ENCODE peak calls at places on chromosomes 7 and 10, in seven cellular contexts. J, P, U, O, D, Y and E are unnamed samples.

GRCh38 chr10:118674226-118674919 is 78.9 kb upstream of the PRLHR start:
- DNase-seq in Y (no peak), D (no peak), J (no peak), O (no peak), P (no peak), U (peak; percentile 61), E (no peak)

GRCh38 chr7:20197837-20198236 is 19.3 kb downstream of the MACC1 start:
- DNase-seq in J (no peak), U (no peak), D (no peak), O (peak; percentile 37), Y (no peak), P (no peak), E (no peak)

GRCh38 chr10:119962837-119963236 is 70.3 kb downstream of the SEC23IP start:
- DNase-seq in P (no peak), Y (no peak), O (no peak), D (no peak), J (no peak), U (no peak), E (no peak)

GRCh38 chr10:89389254-89389653 is 3.2 kb upstream of the IFIT1 start:
- DNase-seq in U (no peak), Y (no peak), D (no peak), O (no peak), P (no peak), J (no peak), E (no peak)

GRCh38 chr7:92496876-92497275 is 19.1 kb upstream of the ERVW-1 start:
- DNase-seq in Y (no peak), O (no peak), P (no peak), D (no peak), U (no peak), J (no peak), E (no peak)

GRCh38 chr10:80410122-80410521 is 1.8 kb downstream of the PRXL2A start:
- DNase-seq in Y (no peak), J (no peak), O (no peak), D (no peak), P (no peak), U (peak; percentile 45), E (no peak)

GRCh38 chr10:76550806-76551205 is 1086.8 kb downstream of the KCNMA1 start:
- DNase-seq in J (no peak), U (no peak), D (no peak), O (no peak), P (no peak), Y (no peak), E (no peak)

GRCh38 chr10:28640551-28640950 is 36.8 kb upstream of the BAMBI start:
- DNase-seq in P (no peak), D (no peak), U (no peak), Y (no peak), J (no peak), O (no peak), E (no peak)

GRCh38 chr10:127368937-127369336 is 172.5 kb upstream of the INSYN2A start:
- DNase-seq in P (no peak), U (no peak), J (no peak), Y (no peak), O (no peak), D (no peak), E (no peak)

GRCh38 chr7:24952464-24952863 is 27.5 kb downstream of the OSBPL3 start:
- DNase-seq in Y (no peak), J (no peak), O (no peak), P (no peak), U (no peak), D (no peak), E (no peak)

GRCh38 chr7:156984209-156984891 is 26.1 kb downstream of the MNX1 start:
- DNase-seq in J (no peak), D (peak; percentile 25), Y (no peak), O (no peak), U (no peak), P (no peak), E (no peak)

GRCh38 chr10:88152720-88153119 is 289.3 kb downstream of the PTEN start:
- DNase-seq in D (no peak), J (peak; percentile 40), Y (no peak), O (no peak), P (peak; percentile 11), U (no peak), E (no peak)

GRCh38 chr7:26419198-26419597 is 127.5 kb downstream of the SNX10 start:
- DNase-seq in Y (no peak), U (no peak), J (no peak), D (no peak), O (no peak), P (no peak), E (no peak)

GRCh38 chr7:107388604-107389003 is 81.3 kb upstream of the GPR22 start:
- DNase-seq in U (no peak), O (no peak), J (no peak), Y (no peak), D (no peak), P (no peak), E (no peak)

GRCh38 chr10:47376522-47377220 is 7.4 kb downstream of the ZNF488 start:
- DNase-seq in Y (peak; percentile 19), U (peak; percentile 53), J (no peak), P (no peak), D (no peak), O (no peak), E (no peak)

GRCh38 chr7:93799750-93800357 is 90.7 kb downstream of the TFPI2 start:
- DNase-seq in P (peak; percentile 22), D (no peak), O (no peak), Y (no peak), U (no peak), J (no peak), E (no peak)

GRCh38 chr10:97416565-97416964 is 9.4 kb upstream of the PGAM1 start:
- DNase-seq in P (no peak), Y (no peak), U (no peak), D (no peak), O (no peak), J (no peak), E (no peak)

GRCh38 chr10:116286801-116287200 is 13.8 kb upstream of the GFRA1 start:
- DNase-seq in Y (no peak), J (no peak), D (no peak), U (no peak), P (no peak), O (no peak), E (no peak)

GRCh38 chr10:16854623-16855022 is 37.4 kb upstream of the RSU1 start:
- DNase-seq in U (no peak), D (no peak), P (no peak), Y (no peak), O (no peak), J (no peak), E (no peak)

GRCh38 chr10:34102917-34103506 is 712.1 kb downstream of the PARD3 start:
- DNase-seq in U (no peak), D (no peak), O (no peak), J (no peak), Y (no peak), P (no peak), E (no peak)

GRCh38 chr7:501526-501925 is 18.1 kb downstream of the PDGFA start:
- DNase-seq in O (no peak), Y (no peak), U (no peak), P (no peak), D (no peak), J (no peak), E (no peak)

GRCh38 chr7:157863176-157863575 is 526.4 kb downstream of the DNAJB6 start:
- DNase-seq in P (no peak), J (no peak), U (no peak), O (no peak), D (no peak), Y (no peak), E (no peak)

GRCh38 chr7:2172311-2173183 is 60.2 kb downstream of the MAD1L1 start:
- DNase-seq in D (no peak), U (no peak), J (no peak), Y (peak; percentile 91), P (no peak), O (no peak), E (no peak)
- H3K27ac ChIP-seq in D (no peak overlapping the region), U (no peak overlapping the region), J (no peak overlapping the region), Y (peak overlapping the region; percentile 60), P (no peak overlapping the region), O (no peak overlapping the region), E (no peak overlapping the region)

DNA sequence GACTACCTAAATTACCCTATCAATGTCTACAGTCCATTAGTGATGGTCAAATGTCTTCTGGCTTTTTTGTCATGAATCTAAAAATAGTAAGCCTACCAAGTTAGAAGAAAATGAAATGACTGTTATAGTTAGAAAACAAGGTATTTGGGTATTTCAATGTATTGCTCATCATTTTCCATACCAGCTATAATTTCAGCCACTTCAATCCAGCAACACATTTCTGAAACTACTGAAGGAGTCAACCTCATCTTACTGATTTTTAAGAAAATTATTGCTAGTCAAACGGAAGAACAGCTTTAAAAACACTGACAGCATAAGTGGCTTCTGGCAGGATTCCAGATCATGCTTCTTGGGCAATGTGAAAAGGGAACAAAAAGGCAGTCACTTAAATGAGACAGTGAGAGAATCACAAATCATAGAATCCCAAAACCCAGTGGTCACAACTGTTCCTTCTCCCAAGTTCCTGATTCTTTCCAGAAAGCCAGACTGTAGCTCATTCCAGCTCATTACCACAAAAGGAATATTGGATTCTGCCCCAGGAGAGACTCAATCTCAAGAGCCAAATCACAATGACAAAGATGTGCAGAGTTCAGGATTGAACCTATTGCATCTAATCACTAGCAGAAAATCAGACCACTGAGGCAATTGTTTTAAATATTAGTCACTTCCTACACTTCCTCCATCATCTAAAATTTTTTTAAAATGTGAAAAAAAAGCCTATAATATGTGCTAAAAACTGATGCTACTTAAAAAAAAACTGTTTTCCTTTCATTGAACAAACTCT is 61.2 kb upstream of the LRRN3 start:
- DNase-seq in U (no peak), Y (no peak), P (no peak), D (no peak), O (no peak), J (peak; percentile 13), E (no peak)
- TF ChIP-seq EP300 in U (no peak), Y (no peak), P (no peak), D (no peak), O (no peak), J (no peak), E (no peak)

GRCh38 chr10:3045471-3046209 is 21.7 kb upstream of the PFKP start:
- DNase-seq in J (no peak), D (no peak), U (no peak), P (peak; percentile 70), Y (peak; percentile 59), O (peak; percentile 83), E (peak; percentile 76)
- TF ChIP-seq POLR2A in J (no peak), D (no peak), U (no peak), P (no peak), Y (no peak), O (no peak), E (no peak)

GRCh38 chr7:47812460-47813136 is 135.7 kb downstream of the PKD1L1 start:
- DNase-seq in U (no peak), D (no peak), Y (no peak), J (no peak), O (no peak), P (no peak), E (no peak)
- H3K27ac ChIP-seq in U (no peak overlapping the region), D (no peak overlapping the region), Y (no peak overlapping the region), J (no peak overlapping the region), O (no peak overlapping the region), P (no peak overlapping the region), E (no peak overlapping the region)

GRCh38 chr10:93445097-93445960 is 36.8 kb downstream of the MYOF start:
- DNase-seq in Y (peak; percentile 97), J (no peak), U (peak; percentile 95), O (peak; percentile 11), D (peak; percentile 90), P (peak; percentile 96), E (peak; percentile 94)
- TF ChIP-seq EP300 in Y (no peak), J (no peak), U (no peak), O (no peak), D (peak; percentile 71), P (no peak), E (peak; percentile 40)